ENCODE peak calls at places on chromosomes 3 and 15, in five cellular contexts. S is esophagus squamous epithelium, P is HCT116, R is adrenal gland, C is small intestine. O is an unnamed sample. For H3K27me3 and H3K9me3, the result is how much of the 10 kb centered on the place peaks cover.

GRCh38 chr3:43689166-43689565 is 1.6 kb upstream of the ABHD5 start:
- DNase-seq in P (no peak), S (no peak), R (no peak), C (no peak), O (no peak)

GRCh38 chr15:65982941-65983340 is 113.7 kb downstream of the RAB11A start:
- DNase-seq in R (no peak), C (no peak), S (no peak), P (no peak), O (no peak)

GRCh38 chr3:48399387-48400172 is 27.6 kb downstream of the FBXW12 start:
- DNase-seq in R (no peak), C (no peak), S (no peak), P (no peak), O (no peak)

GRCh38 chr3:107367353-107367752 is 9.9 kb upstream of the CCDC54 start:
- DNase-seq in R (peak), P (peak), C (no peak), S (no peak), O (no peak)

GRCh38 chr3:49028673-49029562 is at the start of gene IMPDH2:
- DNase-seq in R (peak), S (peak), P (peak), C (peak), O (peak)

GRCh38 chr3:112333386-112334334 is 704 bp downstream of the CD200 start:
- DNase-seq in S (no peak), C (peak), P (no peak), R (no peak), O (no peak)

GRCh38 chr3:58471025-58471887 is 20.6 kb upstream of the KCTD6 start:
- DNase-seq in C (peak), R (peak), P (peak), S (no peak), O (peak)

GRCh38 chr3:34001022-34001421 is 202.6 kb downstream of the PDCD6IP start:
- DNase-seq in P (no peak), C (peak), S (no peak), R (no peak), O (no peak)

GRCh38 chr15:63069616-63069952 is 27.0 kb downstream of the TPM1 start:
- DNase-seq in S (no peak), R (no peak), C (no peak), P (no peak), O (no peak)

GRCh38 chr3:11534011-11534782 is 109.5 kb downstream of the VGLL4 start:
- DNase-seq in P (no peak), R (no peak), C (peak), S (no peak), O (peak)

GRCh38 chr3:190865828-190866227 is 3.3 kb upstream of the GMNC start:
- DNase-seq in C (no peak), S (no peak), P (no peak), R (no peak), O (no peak)

GRCh38 chr3:25181096-25181495 is 247.0 kb upstream of the RARB start:
- DNase-seq in S (no peak), R (no peak), P (no peak), C (no peak), O (no peak)

GRCh38 chr15:40845036-40845435 is 1.2 kb downstream of the SPINT1 start:
- DNase-seq in C (no peak), P (no peak), R (no peak), S (no peak), O (peak)

GRCh38 chr3:125058529-125058928 is 2.7 kb upstream of the HEG1 start:
- DNase-seq in R (no peak), S (no peak), P (no peak), C (no peak), O (no peak)

GRCh38 chr3:65020233-65020632 is 332.4 kb upstream of the ADAMTS9 start:
- DNase-seq in P (no peak), R (no peak), C (no peak), S (no peak), O (no peak)

GRCh38 chr15:64224508-64224907 is 61.7 kb upstream of the PPIB start:
- DNase-seq in P (no peak), R (peak), C (peak), S (no peak), O (peak)

GRCh38 chr3:177596248-177596821 is 399.1 kb upstream of the TBL1XR1 start:
- DNase-seq in P (peak), R (no peak), S (no peak), C (no peak), O (peak)

GRCh38 chr3:112948346-112948838 is 26.5 kb downstream of the CD200R1 start:
- DNase-seq in S (no peak), C (no peak), P (no peak), R (no peak), O (no peak)

GRCh38 chr3:33834117-33834495 is 35.7 kb downstream of the PDCD6IP start:
- DNase-seq in C (no peak), S (no peak), R (no peak), P (no peak), O (no peak)

GRCh38 chr3:111952866-111953450 is 25.9 kb upstream of the ABHD10 start:
- DNase-seq in S (no peak), C (no peak), R (no peak), P (no peak), O (no peak)

GRCh38 chr3:18124501-18124900 is 300.6 kb downstream of the SATB1 start:
- DNase-seq in S (no peak), R (no peak), P (peak), C (no peak), O (no peak)

GRCh38 chr3:18122264-18122663 is 302.9 kb downstream of the SATB1 start:
- DNase-seq in S (no peak), R (no peak), P (no peak), C (no peak), O (no peak)

GRCh38 chr3:18127181-18127863 is 297.8 kb downstream of the SATB1 start:
- DNase-seq in R (no peak), P (no peak), C (no peak), S (no peak), O (no peak)

GRCh38 chr3:18127864-18128185 is 297.3 kb downstream of the SATB1 start:
- DNase-seq in C (no peak), P (no peak), R (no peak), S (no peak), O (no peak)

DNA sequence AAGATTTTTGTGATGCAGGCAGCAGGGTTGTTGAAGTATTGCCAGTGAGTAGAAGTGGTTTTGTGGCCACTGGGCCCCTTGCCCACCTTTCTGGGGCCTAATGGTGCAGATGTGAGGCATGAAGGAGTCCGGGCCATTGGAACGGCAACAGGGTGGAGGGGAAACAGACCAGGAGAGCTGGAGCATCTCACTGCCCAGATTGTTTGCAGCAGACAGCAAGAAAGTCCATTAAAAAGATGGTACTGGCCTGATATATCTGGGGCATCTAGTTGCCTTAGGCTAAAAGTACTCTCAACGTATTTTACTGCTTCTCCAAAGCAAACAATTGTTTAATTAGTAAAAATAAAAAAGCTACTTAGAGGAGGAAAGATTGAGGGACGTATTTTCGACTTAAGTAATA is 298.4 kb downstream of the SATB1 start:
- DNase-seq in S (no peak), P (no peak), C (no peak), R (no peak), O (no peak)
- H3K4me3 ChIP-seq in S (no peak), P (no peak), C (no peak), R (no peak), O (no peak)

GRCh38 chr15:94231728-94232086 is 346 bp downstream of the MCTP2 start:
- DNase-seq in P (no peak), S (no peak), C (peak), R (no peak), O (no peak)
- H3K27me3 ChIP-seq in P (under half), S (under half), C (under half), R (under half), O (under half)

GRCh38 chr3:8355346-8355745 is 146.3 kb upstream of the LMCD1 start:
- DNase-seq in S (no peak), C (no peak), P (no peak), R (no peak), O (no peak)
- H3K9me3 ChIP-seq in S (under half), C (under half), P (under half), R (under half), O (under half)

GRCh38 chr3:4866841-4867240 is 112.4 kb upstream of the BHLHE40 start:
- DNase-seq in P (no peak), R (no peak), S (no peak), C (peak), O (no peak)
- H3K4me3 ChIP-seq in P (no peak), R (no peak), S (peak), C (no peak), O (no peak)